ENCODE peak calls at places on chromosome 18, in five cellular contexts. O, N, G, K and W are unnamed samples. For H3K4me1, the result is how much of the 10 kb centered on the place peaks cover.

GRCh38 chr18:66752733-66753132 is 148.8 kb upstream of the CDH19 start:
- DNase-seq in O (no peak), N (no peak), G (no peak), K (no peak), W (no peak)

GRCh38 chr18:824179-824578 is 12.1 kb upstream of the YES1 start:
- DNase-seq in O (no peak), N (no peak), G (no peak), K (no peak), W (no peak)

GRCh38 chr18:39806519-39806918 is 2148.5 kb upstream of the PIK3C3 start:
- DNase-seq in O (no peak), N (no peak), G (no peak), K (no peak), W (no peak)

GRCh38 chr18:24315170-24315569 is 82.5 kb downstream of the OSBPL1A start:
- DNase-seq in O (no peak), N (no peak), G (no peak), K (no peak), W (no peak)

GRCh38 chr18:7940379-7940778 is 373.3 kb downstream of the PTPRM start:
- DNase-seq in O (no peak), N (no peak), G (no peak), K (no peak), W (no peak)

GRCh38 chr18:6598657-6599056 is 130.9 kb upstream of the ARHGAP28 start:
- DNase-seq in O (no peak), N (no peak), G (no peak), K (no peak), W (no peak)

GRCh38 chr18:32439241-32439640 is 31.4 kb downstream of the GAREM1 start:
- DNase-seq in O (no peak), N (no peak), G (no peak), K (no peak), W (no peak)

GRCh38 chr18:11310476-11311086 is 161.2 kb upstream of the PIEZO2 start:
- DNase-seq in O (no peak), N (peak), G (peak), K (no peak), W (no peak)

GRCh38 chr18:70124139-70124538 is 81.3 kb downstream of the RTTN start:
- DNase-seq in O (no peak), N (no peak), G (no peak), K (no peak), W (no peak)

GRCh38 chr18:4438938-4439337 is 16.2 kb downstream of the DLGAP1 start:
- DNase-seq in O (no peak), N (no peak), G (no peak), K (no peak), W (no peak)

GRCh38 chr18:55897101-55897500 is 309.1 kb upstream of the TCF4 start:
- DNase-seq in O (no peak), N (no peak), G (no peak), K (no peak), W (no peak)

GRCh38 chr18:11149441-11150270 is at the start of gene PIEZO2:
- DNase-seq in O (peak), N (no peak), G (peak), K (peak), W (peak)

GRCh38 chr18:36735130-36735529 is 93.7 kb downstream of the TPGS2 start:
- DNase-seq in O (no peak), N (no peak), G (no peak), K (no peak), W (no peak)

GRCh38 chr18:32735781-32736180 is 37.0 kb downstream of the KLHL14 start:
- DNase-seq in O (no peak), N (no peak), G (no peak), K (no peak), W (no peak)

GRCh38 chr18:25351280-25351772 is 640 bp downstream of the ZNF521 start:
- DNase-seq in O (no peak), N (no peak), G (no peak), K (no peak), W (no peak)

GRCh38 chr18:470661-471501 is 29.6 kb downstream of the COLEC12 start:
- DNase-seq in O (no peak), N (peak), G (no peak), K (no peak), W (no peak)

GRCh38 chr18:24212939-24213338 is 74.1 kb downstream of the CABYR start:
- DNase-seq in O (no peak), N (no peak), G (no peak), K (no peak), W (no peak)

GRCh38 chr18:77899972-77900754 is 650.5 kb downstream of the GALR1 start:
- DNase-seq in O (no peak), N (no peak), G (peak), K (peak), W (peak)

GRCh38 chr18:45755936-45756335 is 32.0 kb downstream of the SLC14A1 start:
- DNase-seq in O (no peak), N (peak), G (no peak), K (peak), W (no peak)

GRCh38 chr18:63266888-63267790 is 52.4 kb downstream of the BCL2 start:
- DNase-seq in O (no peak), N (no peak), G (no peak), K (no peak), W (no peak)

GRCh38 chr18:76801567-76802505 is 20.5 kb upstream of the ZNF236 start:
- DNase-seq in O (peak), N (peak), G (peak), K (peak), W (peak)

GRCh38 chr18:500230-500555 is 308 bp downstream of the COLEC12 start:
- DNase-seq in O (peak), N (no peak), G (no peak), K (no peak), W (no peak)

GRCh38 chr18:74271656-74272055 is 20.1 kb downstream of the CYB5A start:
- DNase-seq in O (no peak), N (no peak), G (no peak), K (no peak), W (no peak)

GRCh38 chr18:72456802-72457201 is 87.3 kb downstream of the CBLN2 start:
- DNase-seq in O (no peak), N (no peak), G (no peak), K (no peak), W (no peak)

GRCh38 chr18:59502899-59503245 is 143.8 kb upstream of the LMAN1 start:
- DNase-seq in O (peak), N (no peak), G (no peak), K (no peak), W (no peak)
- H3K4me1 ChIP-seq in O (half or more), N (under half), G (under half), K (under half), W (under half)

DNA sequence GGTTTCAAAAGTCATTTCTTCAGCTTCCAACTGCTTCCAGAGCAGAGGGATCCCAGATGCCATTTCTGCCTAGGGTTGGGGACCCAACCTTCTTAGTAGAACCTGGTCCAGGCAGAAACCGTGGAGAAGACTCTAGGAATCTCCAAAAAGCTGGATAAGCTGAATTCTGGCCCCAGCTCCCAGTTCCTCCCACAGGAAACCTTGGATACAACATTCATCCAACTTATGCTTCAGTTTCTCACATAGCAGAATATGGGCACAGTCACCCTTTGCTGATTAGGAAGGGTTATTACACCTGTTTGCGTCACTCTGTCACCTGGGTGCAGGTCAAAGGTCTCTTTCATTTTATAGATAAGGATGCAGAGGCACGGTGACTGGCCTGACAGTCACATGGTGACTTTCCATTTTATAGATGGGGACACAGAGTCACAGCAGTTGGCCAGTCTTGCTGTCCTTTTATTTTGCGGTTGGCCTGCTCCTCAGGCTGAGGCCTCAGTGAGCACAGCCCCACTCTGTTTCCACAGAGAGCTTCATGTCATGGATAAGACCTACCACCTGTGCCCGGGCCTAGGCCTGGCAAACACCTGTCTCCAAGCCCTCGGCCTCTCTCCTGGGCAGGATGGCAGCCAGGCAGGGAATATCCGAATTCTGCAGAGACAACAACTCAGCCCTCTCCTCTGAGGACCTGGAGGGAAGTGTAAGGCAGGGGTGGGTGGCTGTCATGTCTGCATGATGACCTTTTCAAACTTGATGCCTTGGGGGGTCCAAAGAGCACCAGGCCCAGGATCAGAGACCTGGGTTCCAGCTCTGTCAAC is 148.8 kb downstream of the SMAD7 start:
- DNase-seq in O (peak), N (no peak), G (peak), K (peak), W (no peak)
- TF ChIP-seq EP300 in O (no peak), N (no peak), G (no peak), K (no peak), W (no peak)

GRCh38 chr18:22822024-22822423 is 111.1 kb upstream of the RBBP8 start:
- DNase-seq in O (no peak), N (no peak), G (no peak), K (no peak), W (no peak)
- H3K4me3 ChIP-seq in O (no peak), N (no peak), G (no peak), K (no peak), W (no peak)

GRCh38 chr18:44685296-44685695 is 4.6 kb downstream of the SETBP1 start:
- DNase-seq in O (no peak), N (no peak), G (no peak), K (no peak), W (no peak)

GRCh38 chr18:44683566-44683965 is 2.9 kb downstream of the SETBP1 start:
- DNase-seq in O (no peak), N (no peak), G (no peak), K (no peak), W (no peak)

GRCh38 chr18:44687421-44687820 is 6.7 kb downstream of the SETBP1 start:
- DNase-seq in O (no peak), N (no peak), G (no peak), K (no peak), W (no peak)

GRCh38 chr18:44682871-44683221 is 2.2 kb downstream of the SETBP1 start:
- DNase-seq in O (peak), N (peak), G (peak), K (peak), W (peak)

DNA sequence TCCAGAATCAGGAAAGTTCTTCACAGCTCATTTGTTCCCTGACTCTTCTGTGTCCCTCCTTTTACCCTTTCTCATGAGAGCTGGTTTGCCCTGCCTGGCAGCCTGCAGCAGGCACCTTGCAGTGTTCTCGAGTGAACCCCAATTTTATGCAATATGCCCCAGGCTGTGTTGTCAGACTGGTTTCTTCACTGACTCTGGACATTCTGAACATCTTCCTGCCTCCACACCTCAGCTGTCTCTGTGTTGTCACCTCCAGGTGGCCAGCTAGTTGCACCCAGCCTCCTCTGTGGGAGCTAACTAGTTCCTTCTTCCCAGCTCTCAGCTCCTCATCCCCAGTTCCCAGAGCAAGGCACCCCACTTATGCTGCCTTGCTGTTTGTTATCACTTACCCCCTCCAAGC is 5.5 kb downstream of the SETBP1 start:
- DNase-seq in O (no peak), N (no peak), G (no peak), K (no peak), W (no peak)
- H3K4me1 ChIP-seq in O (half or more), N (under half), G (under half), K (half or more), W (under half)